ENCODE peak calls at places on chromosomes 1 and 21, in nine cellular contexts. F, S, Z, A, Y, N, L, K and C are unnamed samples.

GRCh38 chr1:165853528-165854075 is 26.2 kb downstream of the UCK2 start:
- DNase-seq in N (no peak), A (no peak), Y (no peak), Z (no peak), F (no peak), K (peak; percentile 62), S (no peak), L (no peak), C (no peak)

GRCh38 chr1:185045793-185046441 is 559 bp downstream of the RNF2 start:
- DNase-seq in S (no peak), N (peak; percentile 17), L (peak; percentile 11), Z (peak; percentile 80), F (peak; percentile 41), Y (no peak), A (no peak), K (peak; percentile 31), C (no peak)

GRCh38 chr1:7873801-7874795 is 21.2 kb upstream of the UTS2 start:
- DNase-seq in S (no peak), F (no peak), Z (no peak), N (no peak), A (no peak), L (no peak), K (no peak), Y (no peak), C (peak; percentile 26)

GRCh38 chr1:216688127-216688657 is 35.0 kb downstream of the ESRRG start:
- DNase-seq in Z (no peak), Y (no peak), A (no peak), F (peak; percentile 86), L (no peak), K (no peak), N (no peak), S (no peak), C (no peak)

GRCh38 chr1:210711825-210712224 is 383.1 kb downstream of the HHAT start:
- DNase-seq in L (no peak), K (no peak), F (peak; percentile 77), A (no peak), S (no peak), Z (no peak), Y (no peak), N (no peak), C (no peak)

GRCh38 chr1:154859786-154860153 is 10.3 kb downstream of the KCNN3 start:
- DNase-seq in N (no peak), F (no peak), K (no peak), Y (no peak), S (peak; percentile 42), L (no peak), A (no peak), Z (no peak), C (no peak)

GRCh38 chr1:179229214-179230140 is at the start of gene ABL2:
- DNase-seq in L (peak; percentile 62), F (peak; percentile 75), N (no peak), Y (peak; percentile 17), A (peak; percentile 43), Z (peak; percentile 85), S (peak; percentile 44), K (no peak), C (no peak)

GRCh38 chr1:67791686-67792475 is 41.4 kb downstream of the GNG12 start:
- DNase-seq in A (no peak), S (no peak), L (no peak), Y (peak; percentile 27), N (peak; percentile 89), K (peak; percentile 93), Z (no peak), F (no peak), C (peak; percentile 91)

GRCh38 chr1:207649204-207649753 is 4.3 kb downstream of the CR1L start:
- DNase-seq in S (no peak), Y (no peak), N (no peak), L (no peak), A (no peak), F (no peak), Z (peak; percentile 23), K (no peak), C (no peak)

GRCh38 chr1:108877858-108878257 is 1.1 kb downstream of the GPSM2 start:
- DNase-seq in F (no peak), S (no peak), K (no peak), A (no peak), Y (no peak), N (no peak), L (no peak), Z (peak; percentile 11), C (no peak)

GRCh38 chr1:182092336-182092735 is 30.8 kb upstream of the ZNF648 start:
- DNase-seq in A (no peak), Z (no peak), Y (no peak), L (no peak), K (no peak), S (no peak), F (no peak), N (no peak), C (peak; percentile 77)

GRCh38 chr1:118982281-118982680 is 5.9 kb downstream of the TBX15 start:
- DNase-seq in L (no peak), A (no peak), Z (no peak), K (no peak), F (no peak), N (no peak), S (no peak), Y (no peak), C (no peak)

GRCh38 chr1:9182784-9183257 is 51.8 kb upstream of the H6PD start:
- DNase-seq in Z (peak; percentile 47), Y (no peak), S (no peak), N (no peak), K (no peak), F (no peak), L (no peak), A (peak; percentile 34), C (no peak)

GRCh38 chr1:41728403-41729202 is 190.1 kb downstream of the HIVEP3 start:
- DNase-seq in F (peak; percentile 50), N (no peak), K (no peak), S (no peak), Z (no peak), A (no peak), L (peak; percentile 19), Y (no peak), C (no peak)

GRCh38 chr1:41730806-41731205 is 187.9 kb downstream of the HIVEP3 start:
- DNase-seq in Y (no peak), Z (no peak), F (no peak), S (no peak), L (no peak), N (no peak), K (no peak), A (no peak), C (no peak)

GRCh38 chr1:41724248-41724647 is 194.5 kb downstream of the HIVEP3 start:
- DNase-seq in N (no peak), Y (no peak), L (no peak), A (no peak), S (no peak), Z (no peak), K (peak; percentile 54), F (no peak), C (no peak)

GRCh38 chr1:41727749-41728115 is 191.0 kb downstream of the HIVEP3 start:
- DNase-seq in F (no peak), S (no peak), Y (no peak), L (no peak), A (no peak), K (no peak), Z (no peak), N (no peak), C (no peak)

DNA sequence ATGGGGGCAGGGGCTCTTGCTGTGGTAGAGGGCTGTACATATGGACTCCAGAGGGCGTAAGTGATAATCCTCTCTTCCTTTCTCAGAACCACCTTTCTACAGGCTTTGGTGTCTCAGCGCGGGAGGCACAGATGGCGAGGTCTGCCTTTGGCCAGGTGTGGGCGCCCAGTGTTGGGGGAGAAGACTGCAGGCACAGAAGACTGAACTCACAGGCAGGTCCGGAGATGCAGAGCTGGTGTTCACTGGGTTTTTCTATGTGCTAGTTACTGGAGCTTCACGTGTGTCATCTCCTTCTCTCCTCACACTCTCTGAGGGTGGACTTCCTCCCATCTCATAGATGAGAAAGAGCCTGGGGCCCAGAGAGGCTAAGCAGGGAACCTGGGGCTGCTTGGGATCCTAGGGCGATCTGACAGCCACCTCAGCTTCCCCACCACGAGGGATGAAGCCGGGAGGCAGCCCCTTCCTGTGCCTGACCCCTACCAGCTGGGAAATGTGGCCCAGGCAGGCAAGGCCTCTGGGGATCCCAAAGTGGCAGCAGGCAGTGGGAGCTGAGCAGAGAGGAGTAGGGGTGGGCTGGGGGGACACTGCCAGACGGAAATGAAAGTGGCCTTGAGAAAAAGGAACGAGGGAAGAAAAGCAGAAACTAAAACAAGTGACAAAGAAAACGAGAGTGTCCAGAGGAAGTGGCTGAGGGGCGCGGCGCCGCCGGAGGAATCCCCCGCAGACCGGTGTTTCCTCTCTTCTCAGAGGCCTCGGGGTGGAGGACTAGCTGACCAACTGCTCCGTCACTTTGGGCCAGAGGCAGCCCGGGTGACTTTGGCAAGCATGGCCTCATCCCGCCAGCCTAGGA is 191.6 kb downstream of the HIVEP3 start:
- DNase-seq in K (no peak), F (peak; percentile 93), S (peak; percentile 68), L (no peak), Y (peak; percentile 28), N (no peak), Z (no peak), A (peak; percentile 78), C (no peak)
- H3K4me3 ChIP-seq in K (no peak overlapping the region), F (no peak overlapping the region), S (no peak overlapping the region), L (no peak overlapping the region), Y (no peak overlapping the region), N (no peak overlapping the region), Z (no peak overlapping the region), A (no peak overlapping the region), C (no peak overlapping the region)

DNA sequence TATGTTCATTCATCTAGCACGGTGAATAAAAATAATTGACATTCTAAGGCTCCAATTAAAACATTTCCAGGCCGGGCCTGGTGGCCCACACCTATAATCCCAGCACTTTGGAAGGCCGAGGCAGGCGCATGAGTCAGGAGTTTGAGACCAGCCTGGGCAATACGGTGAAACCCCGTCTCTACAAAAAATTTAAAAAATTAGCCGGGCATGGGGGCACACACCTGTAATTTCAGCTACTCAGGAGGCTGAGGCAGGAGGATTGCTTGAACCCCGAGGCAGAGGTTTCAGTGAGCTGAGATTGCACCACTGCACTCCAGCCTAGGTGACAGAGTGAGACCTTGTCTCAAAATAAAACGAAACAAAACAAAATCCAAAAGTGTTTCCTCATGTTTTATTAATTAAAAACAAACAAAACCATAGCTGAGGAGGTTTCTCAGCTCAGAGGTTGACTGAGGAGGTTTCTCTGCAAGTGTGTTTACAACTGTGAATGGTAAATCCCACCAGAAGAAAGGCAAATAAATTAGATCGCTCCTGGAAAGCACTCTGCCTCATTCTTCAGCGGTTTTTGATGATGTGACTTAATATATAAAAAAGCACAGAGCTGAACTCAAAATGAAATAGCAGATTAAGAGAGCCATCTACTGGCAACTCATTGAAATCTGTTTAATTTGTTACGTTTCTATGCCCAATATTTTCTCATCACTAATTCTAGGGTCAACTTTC is 37.7 kb upstream of the ATG4C start:
- DNase-seq in N (peak; percentile 31), K (peak; percentile 70), S (no peak), Z (peak; percentile 36), Y (no peak), F (no peak), L (no peak), A (no peak), C (no peak)
- H3K4me3 ChIP-seq in N (peak overlapping the region; percentile 42), K (no peak overlapping the region), S (no peak overlapping the region), Z (no peak overlapping the region), Y (no peak overlapping the region), F (no peak overlapping the region), L (no peak overlapping the region), A (no peak overlapping the region), C (peak overlapping the region; percentile 21)

GRCh38 chr21:33075596-33076195 is 5.8 kb downstream of the OLIG1 start:
- DNase-seq in Y (no peak), K (no peak), S (no peak), F (no peak), Z (peak; percentile 17), L (no peak), N (no peak), A (no peak), C (no peak)
- H3K4me3 ChIP-seq in Y (no peak overlapping the region), K (no peak overlapping the region), S (no peak overlapping the region), F (no peak overlapping the region), Z (no peak overlapping the region), L (no peak overlapping the region), N (no peak overlapping the region), A (no peak overlapping the region), C (no peak overlapping the region)

GRCh38 chr1:54851406-54851805 is 35.6 kb downstream of the DHCR24 start:
- DNase-seq in F (no peak), A (no peak), L (no peak), N (no peak), S (no peak), Z (no peak), Y (no peak), K (no peak), C (no peak)
- H3K4me3 ChIP-seq in F (no peak overlapping the region), A (no peak overlapping the region), L (no peak overlapping the region), N (no peak overlapping the region), S (no peak overlapping the region), Z (no peak overlapping the region), Y (no peak overlapping the region), K (no peak overlapping the region), C (no peak overlapping the region)